ENCODE peak calls at places on chromosome 2, in seven cellular contexts. One of them, this sample, is unnamed.

GRCh38 chr2:111659361-111660281 is 224.4 kb downstream of the ANAPC1 start:
- DNase-seq in mesenchymal stem cell: peak
- DNase-seq in H9: peak
- DNase-seq in IMR-90: peak
- DNase-seq in trophoblast cell: peak
- DNase-seq in H1: peak
- DNase-seq in neuronal stem cell: no peak
- DNase-seq in this sample: peak

GRCh38 chr2:213122730-213123129 is 28.7 kb downstream of the IKZF2 start:
- DNase-seq in H9: no peak
- DNase-seq in IMR-90: no peak
- DNase-seq in neuronal stem cell: no peak
- DNase-seq in mesenchymal stem cell: no peak
- DNase-seq in H1: no peak
- DNase-seq in trophoblast cell: no peak
- DNase-seq in this sample: no peak

GRCh38 chr2:112542974-112543760 is 902 bp downstream of the POLR1B start:
- DNase-seq in neuronal stem cell: no peak
- DNase-seq in trophoblast cell: peak
- DNase-seq in mesenchymal stem cell: peak
- DNase-seq in H1: no peak
- DNase-seq in IMR-90: peak
- DNase-seq in H9: no peak
- DNase-seq in this sample: peak

GRCh38 chr2:37085731-37086147 is 1.4 kb downstream of the GPATCH11 start:
- DNase-seq in H9: no peak
- DNase-seq in H1: no peak
- DNase-seq in mesenchymal stem cell: peak
- DNase-seq in trophoblast cell: peak
- DNase-seq in IMR-90: peak
- DNase-seq in neuronal stem cell: no peak
- DNase-seq in this sample: peak

GRCh38 chr2:56801770-56802169 is 618.0 kb downstream of the CCDC85A start:
- DNase-seq in IMR-90: no peak
- DNase-seq in trophoblast cell: no peak
- DNase-seq in H9: no peak
- DNase-seq in mesenchymal stem cell: peak
- DNase-seq in H1: no peak
- DNase-seq in neuronal stem cell: no peak
- DNase-seq in this sample: no peak

GRCh38 chr2:155643056-155643775 is 689.3 kb downstream of the NR4A2 start:
- DNase-seq in mesenchymal stem cell: no peak
- DNase-seq in H9: no peak
- DNase-seq in trophoblast cell: no peak
- DNase-seq in neuronal stem cell: no peak
- DNase-seq in H1: no peak
- DNase-seq in IMR-90: no peak
- DNase-seq in this sample: no peak

GRCh38 chr2:105521176-105521575 is 122.3 kb upstream of the FHL2 start:
- DNase-seq in neuronal stem cell: peak
- DNase-seq in H9: no peak
- DNase-seq in IMR-90: peak
- DNase-seq in trophoblast cell: peak
- DNase-seq in mesenchymal stem cell: peak
- DNase-seq in H1: no peak
- DNase-seq in this sample: peak

GRCh38 chr2:15919716-15920444 is 20.5 kb upstream of the MYCN start:
- DNase-seq in IMR-90: no peak
- DNase-seq in mesenchymal stem cell: no peak
- DNase-seq in trophoblast cell: peak
- DNase-seq in neuronal stem cell: no peak
- DNase-seq in H1: no peak
- DNase-seq in H9: no peak
- DNase-seq in this sample: no peak

GRCh38 chr2:132651115-132652099 is 18.6 kb downstream of the LYPD1 start:
- DNase-seq in H9: peak
- DNase-seq in mesenchymal stem cell: peak
- DNase-seq in H1: no peak
- DNase-seq in IMR-90: peak
- DNase-seq in neuronal stem cell: no peak
- DNase-seq in trophoblast cell: peak
- DNase-seq in this sample: peak

GRCh38 chr2:67650292-67651133 is 253.4 kb downstream of the ETAA1 start:
- DNase-seq in IMR-90: peak
- DNase-seq in H9: peak
- DNase-seq in mesenchymal stem cell: peak
- DNase-seq in H1: peak
- DNase-seq in trophoblast cell: peak
- DNase-seq in neuronal stem cell: peak
- DNase-seq in this sample: peak

GRCh38 chr2:238133499-238134392 is 4.7 kb upstream of the KLHL30 start:
- DNase-seq in IMR-90: no peak
- DNase-seq in mesenchymal stem cell: no peak
- DNase-seq in H9: no peak
- DNase-seq in neuronal stem cell: no peak
- DNase-seq in trophoblast cell: no peak
- DNase-seq in H1: no peak
- DNase-seq in this sample: no peak

GRCh38 chr2:71688530-71688929 is 235.2 kb downstream of the DYSF start:
- DNase-seq in trophoblast cell: no peak
- DNase-seq in H9: no peak
- DNase-seq in neuronal stem cell: no peak
- DNase-seq in H1: no peak
- DNase-seq in mesenchymal stem cell: no peak
- DNase-seq in IMR-90: no peak
- DNase-seq in this sample: no peak

GRCh38 chr2:166337932-166338331 is 37.8 kb downstream of the SCN9A start:
- DNase-seq in mesenchymal stem cell: no peak
- DNase-seq in trophoblast cell: no peak
- DNase-seq in H9: no peak
- DNase-seq in H1: no peak
- DNase-seq in neuronal stem cell: no peak
- DNase-seq in IMR-90: no peak
- DNase-seq in this sample: peak

GRCh38 chr2:173151671-173152398 is 76.2 kb downstream of the MAP3K20 start:
- DNase-seq in IMR-90: peak
- DNase-seq in mesenchymal stem cell: peak
- DNase-seq in H9: no peak
- DNase-seq in neuronal stem cell: no peak
- DNase-seq in trophoblast cell: no peak
- DNase-seq in H1: no peak
- DNase-seq in this sample: no peak

GRCh38 chr2:10303174-10303633 is 500 bp downstream of the HPCAL1 start:
- DNase-seq in IMR-90: no peak
- DNase-seq in mesenchymal stem cell: peak
- DNase-seq in neuronal stem cell: no peak
- DNase-seq in H1: no peak
- DNase-seq in H9: no peak
- DNase-seq in trophoblast cell: no peak
- DNase-seq in this sample: no peak

GRCh38 chr2:21382980-21383520 is 259.3 kb downstream of the TDRD15 start:
- DNase-seq in mesenchymal stem cell: no peak
- DNase-seq in H9: no peak
- DNase-seq in trophoblast cell: no peak
- DNase-seq in neuronal stem cell: no peak
- DNase-seq in H1: no peak
- DNase-seq in IMR-90: no peak
- DNase-seq in this sample: no peak

GRCh38 chr2:71716697-71717624 is 263.6 kb downstream of the DYSF start:
- DNase-seq in mesenchymal stem cell: peak
- DNase-seq in H9: no peak
- DNase-seq in H1: no peak
- DNase-seq in trophoblast cell: no peak
- DNase-seq in IMR-90: peak
- DNase-seq in neuronal stem cell: no peak
- DNase-seq in this sample: no peak

GRCh38 chr2:56224316-56224715 is 40.5 kb downstream of the CCDC85A start:
- DNase-seq in mesenchymal stem cell: no peak
- DNase-seq in H9: no peak
- DNase-seq in IMR-90: no peak
- DNase-seq in neuronal stem cell: no peak
- DNase-seq in H1: no peak
- DNase-seq in trophoblast cell: no peak
- DNase-seq in this sample: no peak

GRCh38 chr2:16656784-16657391 is 8.7 kb downstream of the CYRIA start:
- DNase-seq in mesenchymal stem cell: no peak
- DNase-seq in neuronal stem cell: no peak
- DNase-seq in H9: no peak
- DNase-seq in trophoblast cell: peak
- DNase-seq in H1: no peak
- DNase-seq in IMR-90: no peak
- DNase-seq in this sample: no peak

GRCh38 chr2:232042911-232043564 is 81.5 kb downstream of the DIS3L2 start:
- DNase-seq in trophoblast cell: no peak
- DNase-seq in IMR-90: peak
- DNase-seq in mesenchymal stem cell: no peak
- DNase-seq in H1: no peak
- DNase-seq in H9: no peak
- DNase-seq in neuronal stem cell: no peak
- DNase-seq in this sample: peak

GRCh38 chr2:216663846-216664245 is 30.6 kb downstream of the IGFBP2 start:
- DNase-seq in mesenchymal stem cell: no peak
- DNase-seq in trophoblast cell: no peak
- DNase-seq in neuronal stem cell: no peak
- DNase-seq in H9: no peak
- DNase-seq in H1: no peak
- DNase-seq in IMR-90: no peak
- DNase-seq in this sample: no peak

DNA sequence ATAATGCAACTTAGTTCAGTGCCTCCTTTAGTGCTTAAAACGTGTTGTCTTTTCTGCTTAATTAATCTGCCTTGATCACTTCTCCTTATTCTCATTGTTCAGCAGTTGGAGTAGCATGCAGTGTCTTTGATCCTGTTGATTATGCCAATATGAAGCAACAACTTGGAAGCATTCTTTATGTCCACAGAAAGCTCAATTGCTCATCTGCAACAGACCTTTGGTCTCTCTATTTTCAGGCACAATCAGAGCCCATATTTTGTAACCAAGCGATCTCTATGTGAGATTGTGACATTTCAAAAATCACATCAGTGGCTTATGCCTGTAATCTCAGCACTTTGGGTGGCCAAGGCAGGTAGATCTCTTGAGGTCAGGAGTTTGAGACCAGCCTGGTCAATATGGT is 217.3 kb downstream of the NYAP2 start:
- DNase-seq in trophoblast cell: no peak
- DNase-seq in H1: no peak
- DNase-seq in IMR-90: no peak
- DNase-seq in mesenchymal stem cell: no peak
- DNase-seq in H9: no peak
- DNase-seq in neuronal stem cell: no peak
- DNase-seq in this sample: no peak
- H3K18ac ChIP-seq in trophoblast cell: no peak
- H3K18ac ChIP-seq in H1: no peak
- H3K18ac ChIP-seq in IMR-90: no peak
- H3K18ac ChIP-seq in mesenchymal stem cell: no peak
- H3K18ac ChIP-seq in H9: no peak
- H3K18ac ChIP-seq in neuronal stem cell: no peak
- H3K18ac ChIP-seq in this sample: no peak

GRCh38 chr2:234156326-234156725 is 105.8 kb downstream of the SPP2 start:
- DNase-seq in H1: no peak
- DNase-seq in trophoblast cell: no peak
- DNase-seq in mesenchymal stem cell: no peak
- DNase-seq in IMR-90: no peak
- DNase-seq in H9: no peak
- DNase-seq in neuronal stem cell: no peak
- DNase-seq in this sample: no peak

GRCh38 chr2:234161932-234162331 is 111.4 kb downstream of the SPP2 start:
- DNase-seq in H1: no peak
- DNase-seq in trophoblast cell: no peak
- DNase-seq in IMR-90: no peak
- DNase-seq in H9: no peak
- DNase-seq in mesenchymal stem cell: no peak
- DNase-seq in neuronal stem cell: no peak
- DNase-seq in this sample: no peak

GRCh38 chr2:234158812-234159211 is 108.3 kb downstream of the SPP2 start:
- DNase-seq in trophoblast cell: no peak
- DNase-seq in IMR-90: peak
- DNase-seq in H9: no peak
- DNase-seq in mesenchymal stem cell: no peak
- DNase-seq in neuronal stem cell: no peak
- DNase-seq in H1: no peak
- DNase-seq in this sample: no peak

GRCh38 chr2:234162876-234163275 is 112.4 kb downstream of the SPP2 start:
- DNase-seq in mesenchymal stem cell: no peak
- DNase-seq in H9: no peak
- DNase-seq in neuronal stem cell: no peak
- DNase-seq in trophoblast cell: peak
- DNase-seq in IMR-90: no peak
- DNase-seq in H1: no peak
- DNase-seq in this sample: no peak

GRCh38 chr2:234158189-234158588 is 107.7 kb downstream of the SPP2 start:
- DNase-seq in H1: no peak
- DNase-seq in IMR-90: no peak
- DNase-seq in mesenchymal stem cell: no peak
- DNase-seq in H9: no peak
- DNase-seq in trophoblast cell: no peak
- DNase-seq in neuronal stem cell: no peak
- DNase-seq in this sample: no peak
- H3K4me2 ChIP-seq in H1: no peak
- H3K4me2 ChIP-seq in IMR-90: no peak
- H3K4me2 ChIP-seq in mesenchymal stem cell: no peak
- H3K4me2 ChIP-seq in H9: no peak
- H3K4me2 ChIP-seq in trophoblast cell: no peak
- H3K4me2 ChIP-seq in neuronal stem cell: no peak
- H3K4me2 ChIP-seq in this sample: no peak

GRCh38 chr2:210660-211059 is 53.2 kb downstream of the SH3YL1 start:
- DNase-seq in neuronal stem cell: no peak
- DNase-seq in H1: no peak
- DNase-seq in H9: no peak
- DNase-seq in trophoblast cell: peak
- DNase-seq in IMR-90: peak
- DNase-seq in mesenchymal stem cell: no peak
- DNase-seq in this sample: no peak

GRCh38 chr2:211486-212184 is 52.2 kb downstream of the SH3YL1 start:
- DNase-seq in IMR-90: no peak
- DNase-seq in mesenchymal stem cell: no peak
- DNase-seq in neuronal stem cell: no peak
- DNase-seq in H9: no peak
- DNase-seq in H1: no peak
- DNase-seq in trophoblast cell: no peak
- DNase-seq in this sample: no peak

GRCh38 chr2:208335-208734 is 55.5 kb downstream of the SH3YL1 start:
- DNase-seq in neuronal stem cell: no peak
- DNase-seq in IMR-90: no peak
- DNase-seq in H9: no peak
- DNase-seq in H1: no peak
- DNase-seq in mesenchymal stem cell: no peak
- DNase-seq in trophoblast cell: no peak
- DNase-seq in this sample: no peak

GRCh38 chr2:213932-214693 is 49.7 kb downstream of the SH3YL1 start:
- DNase-seq in IMR-90: no peak
- DNase-seq in trophoblast cell: no peak
- DNase-seq in H9: no peak
- DNase-seq in neuronal stem cell: no peak
- DNase-seq in mesenchymal stem cell: no peak
- DNase-seq in H1: no peak
- DNase-seq in this sample: no peak

GRCh38 chr2:209470-209869 is 54.4 kb downstream of the SH3YL1 start:
- DNase-seq in H9: no peak
- DNase-seq in H1: no peak
- DNase-seq in IMR-90: no peak
- DNase-seq in neuronal stem cell: no peak
- DNase-seq in trophoblast cell: no peak
- DNase-seq in mesenchymal stem cell: no peak
- DNase-seq in this sample: peak
- H2BK120ac ChIP-seq in H9: no peak
- H2BK120ac ChIP-seq in H1: no peak
- H2BK120ac ChIP-seq in IMR-90: no peak
- H2BK120ac ChIP-seq in neuronal stem cell: no peak
- H2BK120ac ChIP-seq in trophoblast cell: no peak
- H2BK120ac ChIP-seq in mesenchymal stem cell: no peak
- H2BK120ac ChIP-seq in this sample: no peak

GRCh38 chr2:152297715-152298114 is 37.3 kb upstream of the FMNL2 start:
- DNase-seq in H1: no peak
- DNase-seq in trophoblast cell: no peak
- DNase-seq in mesenchymal stem cell: no peak
- DNase-seq in H9: no peak
- DNase-seq in IMR-90: no peak
- DNase-seq in neuronal stem cell: no peak
- DNase-seq in this sample: no peak
- H3K18ac ChIP-seq in H1: no peak
- H3K18ac ChIP-seq in trophoblast cell: no peak
- H3K18ac ChIP-seq in mesenchymal stem cell: no peak
- H3K18ac ChIP-seq in H9: no peak
- H3K18ac ChIP-seq in IMR-90: no peak
- H3K18ac ChIP-seq in neuronal stem cell: no peak
- H3K18ac ChIP-seq in this sample: no peak